ENCODE peak calls at places on chromosomes 4 and X, in nine cellular contexts. D, F, H, M, Z, R, Q, K and L are unnamed samples.
A peak's percentile ranks its signal among the peaks of the same experiment; 100 is the strongest.

GRCh38 chrX:19883878-19884277 is 3.5 kb downstream of the SH3KBP1 start:
- DNase-seq in R (no peak), D (no peak), Z (no peak), H (peak; percentile 40), Q (no peak), M (no peak), F (no peak), K (no peak), L (no peak)

GRCh38 chr4:151888367-151888866 is 127.6 kb upstream of the GATB start:
- DNase-seq in H (no peak), Z (no peak), D (no peak), F (no peak), Q (no peak), R (no peak), M (no peak), K (no peak), L (no peak)

GRCh38 chr4:139767168-139767567 is 101.5 kb downstream of the MGST2 start:
- DNase-seq in M (no peak), H (no peak), D (no peak), R (no peak), Q (no peak), Z (no peak), F (no peak), K (no peak), L (no peak)

GRCh38 chr4:143337600-143338287 is 1.1 kb downstream of the GAB1 start:
- DNase-seq in Z (no peak), Q (peak; percentile 51), M (peak; percentile 30), R (peak; percentile 66), D (peak; percentile 67), F (peak; percentile 66), K (peak; percentile 59), H (peak; percentile 79), L (peak; percentile 84)

GRCh38 chr4:8695237-8696219 is 103.0 kb downstream of the CPZ start:
- DNase-seq in K (no peak), R (no peak), Z (no peak), Q (no peak), D (no peak), M (peak; percentile 40), F (no peak), H (no peak), L (no peak)

GRCh38 chrX:150692837-150693781 is at the start of gene MTMR1:
- DNase-seq in F (peak; percentile 49), R (peak; percentile 41), Z (no peak), M (peak; percentile 90), Q (peak; percentile 76), D (no peak), H (peak; percentile 42), K (peak; percentile 60), L (peak; percentile 61)

GRCh38 chrX:17590892-17591740 is 146.2 kb upstream of the SCML1 start:
- DNase-seq in F (peak; percentile 50), R (peak; percentile 71), H (peak; percentile 59), D (peak; percentile 94), Q (peak; percentile 23), M (no peak), Z (no peak), K (peak; percentile 65), L (no peak)

GRCh38 chr4:123365412-123365811 is 31.2 kb upstream of the SPRY1 start:
- DNase-seq in R (no peak), Q (no peak), M (no peak), D (no peak), F (no peak), K (no peak), H (no peak), Z (no peak), L (no peak)

GRCh38 chr4:44629280-44629866 is 22.1 kb downstream of the YIPF7 start:
- DNase-seq in Q (peak; percentile 35), F (peak; percentile 49), H (no peak), M (no peak), D (peak; percentile 45), K (no peak), R (peak; percentile 54), Z (no peak), L (no peak)

GRCh38 chr4:48602222-48602621 is 112.2 kb downstream of the ZAR1 start:
- DNase-seq in K (no peak), M (no peak), Q (no peak), R (no peak), F (no peak), H (no peak), Z (no peak), D (peak; percentile 40), L (no peak)

GRCh38 chr4:127632420-127633403 is at the start of gene INTU:
- DNase-seq in Z (peak; percentile 31), Q (no peak), H (peak; percentile 92), M (no peak), K (peak; percentile 94), R (peak; percentile 99), F (peak; percentile 90), D (peak; percentile 96), L (peak; percentile 95)

GRCh38 chrX:99301990-99302389 is 1108.1 kb downstream of the PCDH19 start:
- DNase-seq in Z (no peak), K (no peak), R (no peak), F (peak; percentile 9), M (no peak), H (no peak), Q (peak; percentile 8), D (no peak), L (no peak)
- H3K4me1 ChIP-seq in Z (no peaks in the 10 kb centered on the region), K (no peaks in the 10 kb centered on the region), R (no peaks in the 10 kb centered on the region), F (no peaks in the 10 kb centered on the region), M (no peaks in the 10 kb centered on the region), H (no peaks in the 10 kb centered on the region), Q (no peaks in the 10 kb centered on the region), D (no peaks in the 10 kb centered on the region), L (no peaks in the 10 kb centered on the region)

GRCh38 chrX:154486052-154486395 is 391 bp downstream of the UBL4A start:
- DNase-seq in M (peak; percentile 86), F (peak; percentile 27), K (peak; percentile 75), H (peak; percentile 43), Z (no peak), Q (peak; percentile 40), D (no peak), R (peak; percentile 60), L (peak; percentile 36)
- H3K9me3 ChIP-seq in M (no peaks in the 10 kb centered on the region), F (no peaks in the 10 kb centered on the region), K (no peaks in the 10 kb centered on the region), H (no peaks in the 10 kb centered on the region), Z (no peaks in the 10 kb centered on the region), Q (no peaks in the 10 kb centered on the region), D (no peaks in the 10 kb centered on the region), R (no peaks in the 10 kb centered on the region), L (no peaks in the 10 kb centered on the region)

GRCh38 chr4:23902203-23902602 is 12.4 kb upstream of the PPARGC1A start:
- DNase-seq in F (no peak), K (no peak), M (no peak), D (no peak), Q (no peak), R (no peak), Z (no peak), H (no peak), L (no peak)
- TF ChIP-seq CTCF in F (no peak), K (peak; percentile 12), M (no peak), D (no peak), Q (peak; percentile 14), R (no peak), Z (no peak), H (no peak), L (no peak)

GRCh38 chrX:136209751-136210150 is 41.4 kb downstream of the MAP7D3 start:
- DNase-seq in Q (no peak), K (no peak), Z (no peak), H (no peak), F (no peak), D (no peak), R (no peak), M (no peak), L (no peak)
- H3K4me1 ChIP-seq in Q (no peaks in the 10 kb centered on the region), K (peaks cover 9% of the 10 kb centered on the region), Z (no peaks in the 10 kb centered on the region), H (no peaks in the 10 kb centered on the region), F (no peaks in the 10 kb centered on the region), D (peaks cover 7% of the 10 kb centered on the region), R (no peaks in the 10 kb centered on the region), M (no peaks in the 10 kb centered on the region), L (no peaks in the 10 kb centered on the region)